ENCODE peak calls at places on chromosomes 12 and 14, in nine cellular contexts. One of them, this sample, is unnamed.

GRCh38 chr14:92686763-92687427 is 61.5 kb downstream of the LGMN start:
- DNase-seq in epithelial cell of esophagus: peak
- DNase-seq in WTC11: peak
- DNase-seq in GM23338: peak
- DNase-seq in esophagus squamous epithelium: no peak
- DNase-seq in uterus: peak
- DNase-seq in B cell: peak
- DNase-seq in foreskin fibroblast: peak
- DNase-seq in endothelial cell: peak
- DNase-seq in this sample: peak

GRCh38 chr14:61644834-61645233 is 50.5 kb upstream of the HIF1A start:
- DNase-seq in epithelial cell of esophagus: no peak
- DNase-seq in WTC11: no peak
- DNase-seq in GM23338: peak
- DNase-seq in esophagus squamous epithelium: no peak
- DNase-seq in uterus: no peak
- DNase-seq in B cell: no peak
- DNase-seq in foreskin fibroblast: peak
- DNase-seq in endothelial cell: no peak
- DNase-seq in this sample: no peak

GRCh38 chr12:64696065-64696741 is 63.0 kb downstream of the GNS start:
- DNase-seq in epithelial cell of esophagus: peak
- DNase-seq in WTC11: no peak
- DNase-seq in GM23338: no peak
- DNase-seq in esophagus squamous epithelium: no peak
- DNase-seq in uterus: no peak
- DNase-seq in B cell: no peak
- DNase-seq in foreskin fibroblast: peak
- DNase-seq in endothelial cell: no peak
- DNase-seq in this sample: no peak

GRCh38 chr12:115149685-115150378 is 465.9 kb upstream of the TBX3 start:
- DNase-seq in epithelial cell of esophagus: peak
- DNase-seq in WTC11: no peak
- DNase-seq in GM23338: no peak
- DNase-seq in esophagus squamous epithelium: no peak
- DNase-seq in uterus: no peak
- DNase-seq in B cell: no peak
- DNase-seq in foreskin fibroblast: peak
- DNase-seq in endothelial cell: no peak
- DNase-seq in this sample: no peak

GRCh38 chr12:72543777-72544467 is 271.8 kb downstream of the TRHDE start:
- DNase-seq in epithelial cell of esophagus: no peak
- DNase-seq in WTC11: no peak
- DNase-seq in GM23338: no peak
- DNase-seq in esophagus squamous epithelium: no peak
- DNase-seq in uterus: no peak
- DNase-seq in B cell: no peak
- DNase-seq in foreskin fibroblast: no peak
- DNase-seq in endothelial cell: no peak
- DNase-seq in this sample: no peak

GRCh38 chr14:105005929-105006830 is 14.7 kb downstream of the CDCA4 start:
- DNase-seq in epithelial cell of esophagus: no peak
- DNase-seq in WTC11: no peak
- DNase-seq in GM23338: no peak
- DNase-seq in esophagus squamous epithelium: no peak
- DNase-seq in uterus: no peak
- DNase-seq in B cell: no peak
- DNase-seq in foreskin fibroblast: no peak
- DNase-seq in endothelial cell: no peak
- DNase-seq in this sample: no peak

GRCh38 chr14:104075530-104076151 is 9.9 kb upstream of the ASPG start:
- DNase-seq in epithelial cell of esophagus: peak
- DNase-seq in WTC11: no peak
- DNase-seq in GM23338: peak
- DNase-seq in esophagus squamous epithelium: no peak
- DNase-seq in uterus: no peak
- DNase-seq in B cell: no peak
- DNase-seq in foreskin fibroblast: peak
- DNase-seq in endothelial cell: peak
- DNase-seq in this sample: no peak

GRCh38 chr12:112900298-112901145 is 6.2 kb upstream of the OAS1 start:
- DNase-seq in epithelial cell of esophagus: peak
- DNase-seq in WTC11: peak
- DNase-seq in GM23338: peak
- DNase-seq in esophagus squamous epithelium: no peak
- DNase-seq in uterus: no peak
- DNase-seq in B cell: peak
- DNase-seq in foreskin fibroblast: peak
- DNase-seq in endothelial cell: peak
- DNase-seq in this sample: no peak

GRCh38 chr12:104751594-104751993 is 206.5 kb downstream of the SLC41A2 start:
- DNase-seq in epithelial cell of esophagus: no peak
- DNase-seq in WTC11: no peak
- DNase-seq in GM23338: no peak
- DNase-seq in esophagus squamous epithelium: no peak
- DNase-seq in uterus: no peak
- DNase-seq in B cell: peak
- DNase-seq in foreskin fibroblast: no peak
- DNase-seq in endothelial cell: no peak
- DNase-seq in this sample: no peak

GRCh38 chr14:77409131-77409533 is 14.2 kb downstream of the NOXRED1 start:
- DNase-seq in epithelial cell of esophagus: peak
- DNase-seq in WTC11: peak
- DNase-seq in GM23338: peak
- DNase-seq in esophagus squamous epithelium: no peak
- DNase-seq in uterus: no peak
- DNase-seq in B cell: no peak
- DNase-seq in foreskin fibroblast: no peak
- DNase-seq in endothelial cell: peak
- DNase-seq in this sample: no peak

GRCh38 chr14:91237219-91237618 is 7.3 kb downstream of the GPR68 start:
- DNase-seq in epithelial cell of esophagus: peak
- DNase-seq in WTC11: no peak
- DNase-seq in GM23338: no peak
- DNase-seq in esophagus squamous epithelium: no peak
- DNase-seq in uterus: no peak
- DNase-seq in B cell: no peak
- DNase-seq in foreskin fibroblast: no peak
- DNase-seq in endothelial cell: no peak
- DNase-seq in this sample: no peak

GRCh38 chr14:20215196-20215595 is 8.3 kb upstream of the OR11H6 start:
- DNase-seq in epithelial cell of esophagus: no peak
- DNase-seq in WTC11: no peak
- DNase-seq in GM23338: no peak
- DNase-seq in esophagus squamous epithelium: no peak
- DNase-seq in uterus: no peak
- DNase-seq in B cell: no peak
- DNase-seq in foreskin fibroblast: no peak
- DNase-seq in endothelial cell: no peak
- DNase-seq in this sample: no peak

GRCh38 chr14:56487761-56488160 is 91.8 kb upstream of the TMEM260 start:
- DNase-seq in epithelial cell of esophagus: peak
- DNase-seq in WTC11: no peak
- DNase-seq in GM23338: no peak
- DNase-seq in esophagus squamous epithelium: no peak
- DNase-seq in uterus: no peak
- DNase-seq in B cell: no peak
- DNase-seq in foreskin fibroblast: peak
- DNase-seq in endothelial cell: no peak
- DNase-seq in this sample: no peak

GRCh38 chr14:56488306-56488705 is 91.3 kb upstream of the TMEM260 start:
- DNase-seq in epithelial cell of esophagus: peak
- DNase-seq in WTC11: no peak
- DNase-seq in GM23338: no peak
- DNase-seq in esophagus squamous epithelium: no peak
- DNase-seq in uterus: no peak
- DNase-seq in B cell: no peak
- DNase-seq in foreskin fibroblast: no peak
- DNase-seq in endothelial cell: no peak
- DNase-seq in this sample: no peak

GRCh38 chr14:56487090-56487667 is 92.4 kb upstream of the TMEM260 start:
- DNase-seq in epithelial cell of esophagus: peak
- DNase-seq in WTC11: no peak
- DNase-seq in GM23338: peak
- DNase-seq in esophagus squamous epithelium: no peak
- DNase-seq in uterus: no peak
- DNase-seq in B cell: no peak
- DNase-seq in foreskin fibroblast: peak
- DNase-seq in endothelial cell: no peak
- DNase-seq in this sample: no peak

DNA sequence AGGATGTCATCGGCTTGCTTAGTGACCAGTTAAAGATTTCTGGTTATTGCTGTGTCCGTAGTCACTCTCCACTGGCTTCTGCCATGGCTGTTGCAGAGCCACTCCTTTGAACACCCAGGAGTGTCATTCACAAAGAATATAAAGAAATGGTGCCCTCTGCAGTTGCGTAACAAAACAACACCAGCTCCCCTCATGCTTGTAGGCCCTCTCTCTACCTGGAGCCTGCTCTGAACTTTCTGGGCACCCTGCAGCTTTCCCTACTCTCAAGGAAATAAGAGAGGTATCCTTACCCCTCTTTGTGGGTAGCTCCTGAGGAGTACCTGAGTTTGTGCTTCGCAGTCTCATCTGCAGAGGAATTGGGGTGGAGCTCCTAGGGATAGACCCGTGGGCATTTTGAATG is 97.3 kb upstream of the TMEM260 start:
- DNase-seq in epithelial cell of esophagus: peak
- DNase-seq in WTC11: peak
- DNase-seq in GM23338: peak
- DNase-seq in esophagus squamous epithelium: no peak
- DNase-seq in uterus: no peak
- DNase-seq in B cell: no peak
- DNase-seq in foreskin fibroblast: peak
- DNase-seq in endothelial cell: peak
- DNase-seq in this sample: no peak
- TF ChIP-seq CTCF in epithelial cell of esophagus: no peak
- TF ChIP-seq CTCF in WTC11: no peak
- TF ChIP-seq CTCF in GM23338: peak
- TF ChIP-seq CTCF in esophagus squamous epithelium: no peak
- TF ChIP-seq CTCF in uterus: no peak
- TF ChIP-seq CTCF in B cell: no peak
- TF ChIP-seq CTCF in foreskin fibroblast: peak
- TF ChIP-seq CTCF in endothelial cell: peak
- TF ChIP-seq CTCF in this sample: no peak

DNA sequence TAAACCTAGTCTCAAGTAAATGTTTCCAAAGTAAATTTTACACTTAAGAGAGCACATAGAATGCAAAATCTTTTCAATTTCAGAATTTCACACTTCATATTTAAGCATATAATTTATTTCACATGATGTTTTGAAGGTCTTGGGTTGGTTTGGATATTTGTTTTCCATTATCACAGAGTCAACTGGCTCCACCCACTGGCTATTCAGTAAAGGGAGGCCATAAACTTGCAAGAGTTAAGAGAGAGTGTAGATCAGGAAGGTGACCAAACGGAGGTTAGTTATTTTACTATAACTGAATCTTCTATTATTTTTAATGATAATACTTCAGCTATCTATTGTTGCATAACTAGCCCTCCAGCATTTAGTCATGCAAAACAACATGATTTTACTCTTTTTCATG is 6.2 kb upstream of the CPNE8 start:
- DNase-seq in epithelial cell of esophagus: no peak
- DNase-seq in WTC11: no peak
- DNase-seq in GM23338: peak
- DNase-seq in esophagus squamous epithelium: no peak
- DNase-seq in uterus: no peak
- DNase-seq in B cell: no peak
- DNase-seq in foreskin fibroblast: no peak
- DNase-seq in endothelial cell: no peak
- DNase-seq in this sample: no peak
- TF ChIP-seq CTCF in epithelial cell of esophagus: peak
- TF ChIP-seq CTCF in WTC11: no peak
- TF ChIP-seq CTCF in GM23338: peak
- TF ChIP-seq CTCF in esophagus squamous epithelium: no peak
- TF ChIP-seq CTCF in uterus: no peak
- TF ChIP-seq CTCF in B cell: no peak
- TF ChIP-seq CTCF in foreskin fibroblast: no peak
- TF ChIP-seq CTCF in endothelial cell: no peak
- TF ChIP-seq CTCF in this sample: no peak

DNA sequence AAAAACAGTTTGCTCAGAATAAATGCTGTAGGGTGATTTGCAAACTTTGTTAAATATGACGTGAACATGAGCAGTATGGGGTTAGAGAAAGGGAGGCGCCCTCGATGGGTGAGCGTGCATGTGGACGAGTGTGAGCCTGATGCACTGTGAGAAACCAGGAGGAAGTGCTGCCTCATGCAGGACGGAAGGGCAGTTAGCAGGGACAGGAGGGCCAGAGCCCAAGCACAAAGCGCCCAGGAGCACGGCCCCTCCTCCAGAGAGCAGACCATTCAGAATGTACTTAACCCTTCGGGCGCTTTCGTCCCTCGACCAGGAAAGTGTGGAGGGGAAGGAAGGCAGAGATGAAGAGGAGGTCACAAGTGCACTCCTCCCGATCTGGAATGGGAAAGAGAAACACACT is 44.9 kb downstream of the TCHP start:
- DNase-seq in epithelial cell of esophagus: peak
- DNase-seq in WTC11: peak
- DNase-seq in GM23338: peak
- DNase-seq in esophagus squamous epithelium: no peak
- DNase-seq in uterus: no peak
- DNase-seq in B cell: no peak
- DNase-seq in foreskin fibroblast: peak
- DNase-seq in endothelial cell: peak
- DNase-seq in this sample: peak
- TF ChIP-seq CTCF in epithelial cell of esophagus: no peak
- TF ChIP-seq CTCF in WTC11: no peak
- TF ChIP-seq CTCF in GM23338: peak
- TF ChIP-seq CTCF in esophagus squamous epithelium: no peak
- TF ChIP-seq CTCF in uterus: no peak
- TF ChIP-seq CTCF in B cell: no peak
- TF ChIP-seq CTCF in foreskin fibroblast: no peak
- TF ChIP-seq CTCF in endothelial cell: no peak
- TF ChIP-seq CTCF in this sample: no peak

DNA sequence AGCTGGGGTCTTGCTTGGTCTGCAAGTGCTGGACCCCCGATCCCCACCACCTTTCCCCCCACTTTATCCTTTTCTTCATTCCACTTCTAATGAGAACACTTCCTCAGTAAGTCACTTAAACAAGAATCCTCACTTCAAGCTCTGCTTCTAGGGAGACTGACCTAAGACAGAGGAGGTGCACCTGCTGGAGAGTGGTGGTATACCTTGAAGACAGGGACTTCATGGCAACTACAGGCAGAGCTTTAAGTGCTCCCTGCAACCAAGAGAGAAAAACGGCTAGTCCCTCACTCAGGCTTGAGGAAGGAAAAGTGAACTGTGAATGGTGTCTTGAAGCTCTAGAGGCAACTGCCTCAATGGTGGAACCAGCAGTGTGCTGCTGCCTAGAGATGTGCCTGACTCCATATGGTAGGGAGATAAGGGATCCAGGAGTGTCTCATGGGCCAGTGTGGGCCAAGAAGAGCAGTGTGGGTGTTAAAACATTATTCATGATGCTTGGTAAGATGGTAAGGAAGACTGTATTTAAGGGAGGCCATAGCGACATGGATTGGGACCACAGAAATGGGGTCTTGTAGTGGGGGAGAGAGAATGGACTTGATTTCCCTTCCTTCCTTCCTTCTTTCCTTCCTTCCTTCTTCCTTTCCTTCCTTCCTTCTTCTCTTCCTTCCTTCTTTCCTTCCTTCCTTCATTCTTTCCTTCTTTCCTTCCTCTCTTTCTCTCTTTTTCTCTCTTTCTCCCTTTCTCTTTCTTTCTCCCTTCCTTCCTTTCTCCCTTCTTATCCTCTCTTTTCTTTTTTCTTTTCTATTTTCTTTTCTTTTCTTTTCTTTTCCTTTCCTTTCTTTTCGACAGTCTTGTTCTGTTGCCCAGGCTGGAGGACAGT is 96.2 kb upstream of the NAP1L1 start:
- DNase-seq in epithelial cell of esophagus: no peak
- DNase-seq in WTC11: no peak
- DNase-seq in GM23338: peak
- DNase-seq in esophagus squamous epithelium: no peak
- DNase-seq in uterus: no peak
- DNase-seq in B cell: no peak
- DNase-seq in foreskin fibroblast: no peak
- DNase-seq in endothelial cell: no peak
- DNase-seq in this sample: no peak
- TF ChIP-seq CTCF in epithelial cell of esophagus: no peak
- TF ChIP-seq CTCF in WTC11: no peak
- TF ChIP-seq CTCF in GM23338: no peak
- TF ChIP-seq CTCF in esophagus squamous epithelium: no peak
- TF ChIP-seq CTCF in uterus: no peak
- TF ChIP-seq CTCF in B cell: no peak
- TF ChIP-seq CTCF in foreskin fibroblast: no peak
- TF ChIP-seq CTCF in endothelial cell: no peak
- TF ChIP-seq CTCF in this sample: no peak

This sample was measured in natural killer cell.